ENCODE peak calls at places on chromosome 11, in eight cellular contexts. M is sigmoid colon, J is H1, X is stomach, Y is A549, G is upper lobe of left lung, K is K562, A is transverse colon. F is an unnamed sample.

GRCh38 chr11:2550606-2550970 is 105.8 kb downstream of the KCNQ1 start:
- DNase-seq in X (no peak), G (peak), J (no peak), Y (no peak), A (peak), K (no peak), M (peak), F (no peak)

GRCh38 chr11:124762077-124762623 is at the start of gene ESAM:
- DNase-seq in J (no peak), M (no peak), G (peak), X (peak), A (peak), Y (peak), K (peak), F (no peak)

GRCh38 chr11:13384837-13385417 is 78.1 kb downstream of the BTBD10 start:
- DNase-seq in M (no peak), G (no peak), X (no peak), J (peak), Y (peak), K (peak), A (peak), F (no peak)

GRCh38 chr11:47998733-47999359 is 18.5 kb downstream of the PTPRJ start:
- DNase-seq in K (no peak), A (peak), X (no peak), J (no peak), Y (peak), G (no peak), M (no peak), F (no peak)

GRCh38 chr11:128422576-128423370 is 164.6 kb downstream of the ETS1 start:
- DNase-seq in K (no peak), A (peak), J (no peak), X (peak), Y (no peak), G (peak), M (no peak), F (no peak)

GRCh38 chr11:31687256-31687655 is 123.9 kb downstream of the PAX6 start:
- DNase-seq in M (no peak), X (no peak), A (no peak), K (no peak), Y (no peak), G (no peak), J (no peak), F (no peak)

GRCh38 chr11:134272381-134273316 is 3.5 kb upstream of the GLB1L3 start:
- DNase-seq in A (no peak), J (peak), X (no peak), G (peak), M (no peak), Y (no peak), K (peak), F (no peak)

GRCh38 chr11:103619480-103619879 is 417.0 kb upstream of the DDI1 start:
- DNase-seq in K (no peak), A (no peak), Y (no peak), X (no peak), M (no peak), G (no peak), J (no peak), F (no peak)

GRCh38 chr11:14537134-14537599 is 17.0 kb upstream of the PSMA1 start:
- DNase-seq in G (no peak), K (peak), Y (peak), A (peak), J (no peak), X (no peak), M (no peak), F (no peak)

GRCh38 chr11:85483861-85484260 is 143.3 kb downstream of the DLG2 start:
- DNase-seq in J (no peak), K (no peak), A (no peak), M (no peak), Y (no peak), X (no peak), G (peak), F (no peak)

DNA sequence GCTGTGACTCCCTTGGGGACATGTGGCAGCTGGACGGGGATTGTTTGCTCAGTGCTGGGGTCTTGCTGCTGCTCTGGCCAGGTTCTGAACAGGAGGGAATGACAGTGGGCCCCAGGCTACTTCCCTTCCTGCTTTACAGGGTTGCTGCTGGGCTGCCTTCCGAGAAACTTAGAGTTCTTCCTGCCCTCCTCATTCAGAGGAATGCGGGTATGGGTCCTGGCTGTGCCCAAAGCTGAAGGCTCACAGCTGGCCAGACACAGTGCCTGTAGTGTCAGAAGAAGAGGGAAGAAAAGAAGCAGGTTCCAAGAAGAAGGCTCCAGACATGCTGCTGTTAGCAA is 108.3 kb upstream of the PARVA start:
- DNase-seq in A (no peak), Y (no peak), G (no peak), X (peak), K (no peak), M (peak), J (no peak), F (no peak)
- TF ChIP-seq EP300 in A (no peak), Y (no peak), G (no peak), X (no peak), K (no peak), M (no peak), J (no peak), F (no peak)

DNA sequence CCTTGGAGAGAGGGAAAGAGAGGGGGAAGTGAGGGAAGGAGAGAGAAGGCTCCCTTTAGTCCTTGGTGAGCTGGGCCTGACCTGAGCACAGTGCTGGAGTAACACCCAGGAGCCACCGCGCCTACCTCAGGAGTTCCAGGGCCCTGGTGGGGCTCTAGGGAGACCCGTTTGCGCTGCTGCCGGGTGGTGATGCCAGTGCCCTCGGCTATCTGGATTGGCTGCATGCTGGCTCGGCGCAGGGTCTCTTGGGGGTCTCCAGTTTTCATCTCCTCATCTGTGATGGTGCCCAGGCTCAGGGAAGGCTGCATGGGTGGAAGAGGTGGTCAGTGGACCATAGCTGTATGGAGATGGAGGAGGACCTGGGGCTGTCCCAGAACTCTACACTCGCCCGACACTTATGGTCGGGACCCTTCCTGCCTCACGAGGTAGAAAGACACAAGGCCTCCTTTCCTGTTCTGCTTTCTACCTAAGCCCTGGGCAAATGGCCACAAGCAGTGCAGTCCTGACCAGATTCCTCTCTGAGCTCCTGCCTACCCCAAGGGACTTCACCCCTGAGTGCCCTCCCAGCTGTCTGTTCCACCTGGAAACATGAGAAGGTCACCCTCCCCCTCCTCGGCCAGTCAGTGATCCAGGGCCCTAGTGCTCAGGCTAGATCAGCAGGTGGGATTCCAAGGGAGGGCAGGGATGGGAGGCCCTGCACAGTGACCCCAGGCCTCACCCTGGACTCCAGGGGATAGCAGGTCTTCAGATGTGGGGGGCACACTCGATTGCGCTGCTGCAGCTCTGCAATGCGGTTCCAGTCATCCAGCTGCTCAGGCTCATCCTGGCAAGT is 6.0 kb downstream of the IL18BP start:
- DNase-seq in X (no peak), G (no peak), M (no peak), A (no peak), K (no peak), J (no peak), Y (no peak), F (no peak)
- TF ChIP-seq POLR2A in X (no peak), G (no peak), M (no peak), A (no peak), K (peak), J (peak), Y (no peak), F (no peak)

DNA sequence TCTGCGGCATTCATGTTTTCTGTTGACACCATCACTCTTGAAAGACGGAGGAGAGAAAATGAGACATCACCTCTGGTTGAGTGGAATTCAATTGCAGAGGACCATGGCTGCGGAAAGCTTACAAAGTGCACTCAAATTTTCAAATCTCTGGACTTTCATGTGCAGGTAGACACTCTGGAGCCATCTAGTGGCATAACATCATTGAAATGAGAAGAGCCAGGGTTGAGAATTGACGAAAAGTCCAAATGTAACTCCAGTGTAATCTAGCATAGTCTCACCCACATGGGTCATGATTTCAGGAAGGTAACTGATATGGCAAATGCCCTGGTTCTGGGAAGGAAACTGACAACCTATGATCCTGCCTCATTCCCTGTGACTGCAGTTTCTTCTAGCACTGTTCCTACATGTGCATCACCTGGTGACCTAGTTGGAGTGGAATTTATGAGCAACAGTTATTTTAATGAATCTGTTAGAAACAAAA is 687.8 kb downstream of the KCNA4 start:
- DNase-seq in K (no peak), A (no peak), Y (peak), X (no peak), G (no peak), M (no peak), J (no peak), F (no peak)
- TF ChIP-seq EP300 in K (no peak), A (no peak), Y (no peak), X (no peak), G (no peak), M (no peak), J (no peak), F (no peak)

GRCh38 chr11:117949062-117949461 is 19.9 kb upstream of the TMPRSS13 start:
- DNase-seq in J (no peak), A (no peak), G (no peak), Y (no peak), X (no peak), M (no peak), K (no peak), F (no peak)

GRCh38 chr11:117944554-117944953 is 15.4 kb upstream of the TMPRSS13 start:
- DNase-seq in K (no peak), G (no peak), A (no peak), X (peak), J (no peak), Y (no peak), M (no peak), F (no peak)

GRCh38 chr11:117946196-117946841 is 17.1 kb upstream of the TMPRSS13 start:
- DNase-seq in J (no peak), Y (no peak), A (no peak), X (no peak), M (no peak), K (no peak), G (no peak), F (no peak)

GRCh38 chr11:117945047-117945820 is 16.0 kb upstream of the TMPRSS13 start:
- DNase-seq in K (no peak), J (no peak), G (no peak), A (no peak), M (no peak), X (peak), Y (no peak), F (no peak)

GRCh38 chr11:117946842-117947526 is 17.8 kb upstream of the TMPRSS13 start:
- DNase-seq in A (peak), Y (peak), M (peak), J (peak), X (peak), G (no peak), K (peak), F (peak)
- TF ChIP-seq POLR2A in A (no peak), Y (no peak), M (no peak), J (no peak), X (no peak), G (no peak), K (no peak), F (no peak)

GRCh38 chr11:110897035-110897434 is 184.8 kb upstream of the ARHGAP20 start:
- DNase-seq in Y (no peak), J (no peak), K (no peak), A (no peak), G (no peak), X (no peak), M (no peak), F (no peak)
- TF ChIP-seq EP300 in Y (no peak), J (no peak), K (no peak), A (no peak), G (no peak), X (no peak), M (no peak), F (no peak)

DNA sequence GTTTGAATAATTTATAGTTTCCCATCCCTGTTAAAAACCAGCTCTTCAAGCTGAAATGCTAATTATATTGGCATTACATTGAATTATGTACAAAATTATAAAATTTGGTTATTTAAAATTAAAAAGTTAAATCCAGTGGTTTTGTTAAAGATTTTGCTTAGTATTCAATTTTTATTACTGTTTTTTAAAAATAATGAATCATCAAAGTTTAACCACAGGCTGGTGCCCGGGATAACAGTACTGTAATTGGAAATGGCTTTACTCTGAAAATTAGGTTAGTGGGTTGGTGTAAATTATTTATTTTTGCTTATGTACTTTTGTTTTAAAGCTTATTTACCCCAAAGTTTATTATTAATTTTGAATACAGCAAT is 45.3 kb upstream of the WEE1 start:
- DNase-seq in A (no peak), M (no peak), X (no peak), G (no peak), J (no peak), Y (no peak), K (no peak), F (no peak)
- TF ChIP-seq POLR2A in A (no peak), M (no peak), X (no peak), G (no peak), J (no peak), Y (no peak), K (no peak), F (no peak)

F was measured in suprapubic skin.